ENCODE peak calls at places on chromosome 10, in ten cellular contexts. One of them, this sample, is unnamed.

GRCh38 chr10:42242135-42242805 is 396.1 kb downstream of the ZNF33B start:
- DNase-seq in PC-3: no peak
- DNase-seq in A549: no peak
- DNase-seq in pancreas: peak
- DNase-seq in astrocyte of the cerebellum: no peak
- DNase-seq in mucosa of descending colon: no peak
- DNase-seq in gastrocnemius medialis: no peak
- DNase-seq in spleen: no peak
- DNase-seq in NB4: no peak
- DNase-seq in BJ: no peak
- DNase-seq in this sample: no peak

GRCh38 chr10:51273572-51273971 is 199.3 kb downstream of the PRKG1 start:
- DNase-seq in mucosa of descending colon: no peak
- DNase-seq in PC-3: no peak
- DNase-seq in spleen: no peak
- DNase-seq in NB4: peak
- DNase-seq in BJ: no peak
- DNase-seq in astrocyte of the cerebellum: no peak
- DNase-seq in pancreas: no peak
- DNase-seq in A549: no peak
- DNase-seq in gastrocnemius medialis: no peak
- DNase-seq in this sample: no peak

GRCh38 chr10:9596368-9596920 is 1421.2 kb upstream of the CELF2 start:
- DNase-seq in spleen: no peak
- DNase-seq in A549: peak
- DNase-seq in gastrocnemius medialis: no peak
- DNase-seq in NB4: no peak
- DNase-seq in pancreas: no peak
- DNase-seq in astrocyte of the cerebellum: no peak
- DNase-seq in BJ: no peak
- DNase-seq in mucosa of descending colon: no peak
- DNase-seq in PC-3: no peak
- DNase-seq in this sample: peak

GRCh38 chr10:4671451-4672145 is 154.4 kb upstream of the AKR1E2 start:
- DNase-seq in astrocyte of the cerebellum: no peak
- DNase-seq in PC-3: peak
- DNase-seq in pancreas: no peak
- DNase-seq in NB4: no peak
- DNase-seq in mucosa of descending colon: no peak
- DNase-seq in gastrocnemius medialis: no peak
- DNase-seq in spleen: no peak
- DNase-seq in BJ: no peak
- DNase-seq in A549: no peak
- DNase-seq in this sample: peak

GRCh38 chr10:13585943-13586342 is 822 bp upstream of the PRPF18 start:
- DNase-seq in NB4: no peak
- DNase-seq in A549: no peak
- DNase-seq in spleen: no peak
- DNase-seq in astrocyte of the cerebellum: no peak
- DNase-seq in PC-3: no peak
- DNase-seq in mucosa of descending colon: no peak
- DNase-seq in BJ: no peak
- DNase-seq in gastrocnemius medialis: no peak
- DNase-seq in pancreas: no peak
- DNase-seq in this sample: no peak

GRCh38 chr10:54477738-54478137 is 323.3 kb downstream of the PCDH15 start:
- DNase-seq in BJ: no peak
- DNase-seq in pancreas: no peak
- DNase-seq in PC-3: no peak
- DNase-seq in NB4: no peak
- DNase-seq in astrocyte of the cerebellum: no peak
- DNase-seq in spleen: no peak
- DNase-seq in mucosa of descending colon: no peak
- DNase-seq in gastrocnemius medialis: no peak
- DNase-seq in A549: no peak
- DNase-seq in this sample: no peak

GRCh38 chr10:110901954-110902819 is 16.8 kb downstream of the BBIP1 start:
- DNase-seq in pancreas: no peak
- DNase-seq in PC-3: peak
- DNase-seq in BJ: peak
- DNase-seq in NB4: peak
- DNase-seq in astrocyte of the cerebellum: peak
- DNase-seq in A549: peak
- DNase-seq in spleen: no peak
- DNase-seq in gastrocnemius medialis: no peak
- DNase-seq in mucosa of descending colon: no peak
- DNase-seq in this sample: peak

GRCh38 chr10:89119651-89120050 is 87.5 kb downstream of the CH25H start:
- DNase-seq in mucosa of descending colon: no peak
- DNase-seq in astrocyte of the cerebellum: no peak
- DNase-seq in spleen: no peak
- DNase-seq in pancreas: no peak
- DNase-seq in PC-3: no peak
- DNase-seq in gastrocnemius medialis: no peak
- DNase-seq in A549: no peak
- DNase-seq in BJ: no peak
- DNase-seq in NB4: no peak
- DNase-seq in this sample: no peak

GRCh38 chr10:72270607-72271281 is 3.0 kb upstream of the DDIT4 start:
- DNase-seq in mucosa of descending colon: no peak
- DNase-seq in pancreas: no peak
- DNase-seq in astrocyte of the cerebellum: no peak
- DNase-seq in BJ: no peak
- DNase-seq in A549: no peak
- DNase-seq in gastrocnemius medialis: no peak
- DNase-seq in NB4: no peak
- DNase-seq in PC-3: no peak
- DNase-seq in spleen: no peak
- DNase-seq in this sample: peak

GRCh38 chr10:3365630-3366029 is 193.0 kb upstream of the PITRM1 start:
- DNase-seq in NB4: no peak
- DNase-seq in BJ: no peak
- DNase-seq in gastrocnemius medialis: no peak
- DNase-seq in spleen: no peak
- DNase-seq in mucosa of descending colon: no peak
- DNase-seq in A549: peak
- DNase-seq in PC-3: peak
- DNase-seq in pancreas: no peak
- DNase-seq in astrocyte of the cerebellum: no peak
- DNase-seq in this sample: peak

GRCh38 chr10:133394064-133394663 is at the start of gene MTG1:
- DNase-seq in mucosa of descending colon: peak
- DNase-seq in PC-3: peak
- DNase-seq in BJ: peak
- DNase-seq in pancreas: peak
- DNase-seq in A549: peak
- DNase-seq in gastrocnemius medialis: peak
- DNase-seq in astrocyte of the cerebellum: peak
- DNase-seq in NB4: peak
- DNase-seq in spleen: peak
- DNase-seq in this sample: peak

GRCh38 chr10:105258036-105258673 is 617.1 kb downstream of the SORCS3 start:
- DNase-seq in astrocyte of the cerebellum: no peak
- DNase-seq in gastrocnemius medialis: no peak
- DNase-seq in spleen: no peak
- DNase-seq in PC-3: no peak
- DNase-seq in mucosa of descending colon: no peak
- DNase-seq in BJ: no peak
- DNase-seq in NB4: no peak
- DNase-seq in A549: no peak
- DNase-seq in pancreas: no peak
- DNase-seq in this sample: no peak

GRCh38 chr10:59331661-59332060 is 30.7 kb downstream of the FAM13C start:
- DNase-seq in astrocyte of the cerebellum: no peak
- DNase-seq in mucosa of descending colon: no peak
- DNase-seq in pancreas: no peak
- DNase-seq in spleen: no peak
- DNase-seq in NB4: no peak
- DNase-seq in gastrocnemius medialis: no peak
- DNase-seq in A549: no peak
- DNase-seq in PC-3: no peak
- DNase-seq in BJ: no peak
- DNase-seq in this sample: no peak

GRCh38 chr10:15196335-15196834 is 27.9 kb upstream of the NMT2 start:
- DNase-seq in A549: no peak
- DNase-seq in spleen: no peak
- DNase-seq in pancreas: no peak
- DNase-seq in PC-3: no peak
- DNase-seq in NB4: no peak
- DNase-seq in astrocyte of the cerebellum: no peak
- DNase-seq in gastrocnemius medialis: no peak
- DNase-seq in BJ: no peak
- DNase-seq in mucosa of descending colon: no peak
- DNase-seq in this sample: no peak
- H3K4me3 ChIP-seq in A549: no peak
- H3K4me3 ChIP-seq in spleen: no peak
- H3K4me3 ChIP-seq in pancreas: no peak
- H3K4me3 ChIP-seq in PC-3: no peak
- H3K4me3 ChIP-seq in NB4: peak
- H3K4me3 ChIP-seq in astrocyte of the cerebellum: no peak
- H3K4me3 ChIP-seq in gastrocnemius medialis: no peak
- H3K4me3 ChIP-seq in BJ: no peak
- H3K4me3 ChIP-seq in mucosa of descending colon: no peak
- H3K4me3 ChIP-seq in this sample: no peak

DNA sequence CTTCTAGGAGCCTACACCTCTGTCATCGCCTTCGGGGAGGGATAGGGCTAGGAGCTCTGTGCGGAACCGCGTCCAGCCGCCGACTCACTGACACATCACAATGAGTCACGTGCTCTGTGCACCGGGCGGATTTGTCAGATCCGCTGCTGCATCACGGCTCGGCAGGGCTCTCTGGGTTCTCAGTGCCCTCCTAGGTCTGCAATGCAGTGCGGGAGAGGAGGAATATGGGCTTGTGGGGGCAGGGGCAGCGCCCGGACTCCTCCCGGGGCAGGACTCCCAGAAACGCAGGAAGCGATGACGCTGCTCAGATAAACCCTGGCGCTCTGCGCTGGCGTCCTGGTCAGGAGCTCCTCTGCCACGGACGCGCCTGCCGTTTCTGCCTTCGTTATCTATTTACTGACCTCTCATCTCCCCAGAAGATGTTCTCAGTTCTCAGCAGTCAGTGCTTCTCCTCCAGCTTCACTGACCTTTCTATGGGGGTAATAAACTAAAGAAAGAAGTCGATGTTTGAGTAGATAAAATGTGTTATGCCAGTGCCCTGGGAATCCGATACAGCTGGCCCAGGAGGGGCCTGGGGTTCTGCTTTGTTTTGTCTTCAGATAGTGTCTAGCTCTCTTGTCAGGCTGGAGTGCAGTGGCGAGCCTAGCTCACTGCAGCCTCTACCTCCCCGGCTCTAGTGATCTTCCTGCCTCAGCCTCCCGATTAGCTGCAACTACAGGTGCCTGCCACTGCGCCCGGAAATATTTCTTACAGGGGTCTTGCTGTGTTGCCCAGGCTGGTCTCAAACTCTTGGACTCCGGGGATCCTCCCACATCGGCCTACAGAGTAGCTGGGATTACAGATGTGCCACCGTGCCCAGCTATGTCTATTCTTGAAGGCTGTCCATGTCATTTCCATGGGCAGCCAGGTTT is 22.8 kb upstream of the ITGB1 start:
- DNase-seq in mucosa of descending colon: peak
- DNase-seq in gastrocnemius medialis: peak
- DNase-seq in NB4: peak
- DNase-seq in pancreas: peak
- DNase-seq in spleen: peak
- DNase-seq in PC-3: peak
- DNase-seq in A549: peak
- DNase-seq in astrocyte of the cerebellum: peak
- DNase-seq in BJ: peak
- DNase-seq in this sample: peak
- TF ChIP-seq CTCF in mucosa of descending colon: no peak
- TF ChIP-seq CTCF in gastrocnemius medialis: no peak
- TF ChIP-seq CTCF in NB4: no peak
- TF ChIP-seq CTCF in pancreas: no peak
- TF ChIP-seq CTCF in spleen: no peak
- TF ChIP-seq CTCF in PC-3: no peak
- TF ChIP-seq CTCF in A549: no peak
- TF ChIP-seq CTCF in astrocyte of the cerebellum: no peak
- TF ChIP-seq CTCF in BJ: no peak
- TF ChIP-seq CTCF in this sample: no peak

DNA sequence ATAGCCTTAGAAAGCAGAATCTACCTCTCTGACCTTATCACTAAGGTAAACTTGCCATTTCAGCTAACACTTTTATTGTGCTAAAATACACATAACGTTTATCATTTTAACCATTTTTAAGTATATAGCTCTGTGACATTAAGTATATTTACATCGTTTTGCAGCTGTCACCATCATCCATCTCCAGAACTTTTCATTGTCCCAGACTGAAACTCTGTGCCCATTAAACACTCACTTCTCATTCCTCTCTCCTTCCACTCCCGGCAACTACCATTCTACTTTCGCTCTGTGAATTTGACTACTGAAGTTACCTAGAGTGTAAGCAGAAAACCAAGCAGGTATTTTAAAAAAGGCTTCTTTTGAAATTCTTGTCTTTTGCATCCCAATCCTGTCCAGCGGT is 1.3 kb downstream of the DDX50 start:
- DNase-seq in mucosa of descending colon: no peak
- DNase-seq in A549: no peak
- DNase-seq in astrocyte of the cerebellum: no peak
- DNase-seq in PC-3: no peak
- DNase-seq in pancreas: no peak
- DNase-seq in gastrocnemius medialis: no peak
- DNase-seq in BJ: no peak
- DNase-seq in NB4: no peak
- DNase-seq in spleen: no peak
- DNase-seq in this sample: no peak
- H3K4me3 ChIP-seq in mucosa of descending colon: no peak
- H3K4me3 ChIP-seq in A549: peak
- H3K4me3 ChIP-seq in astrocyte of the cerebellum: peak
- H3K4me3 ChIP-seq in PC-3: peak
- H3K4me3 ChIP-seq in pancreas: no peak
- H3K4me3 ChIP-seq in gastrocnemius medialis: no peak
- H3K4me3 ChIP-seq in BJ: peak
- H3K4me3 ChIP-seq in NB4: peak
- H3K4me3 ChIP-seq in spleen: no peak
- H3K4me3 ChIP-seq in this sample: peak

DNA sequence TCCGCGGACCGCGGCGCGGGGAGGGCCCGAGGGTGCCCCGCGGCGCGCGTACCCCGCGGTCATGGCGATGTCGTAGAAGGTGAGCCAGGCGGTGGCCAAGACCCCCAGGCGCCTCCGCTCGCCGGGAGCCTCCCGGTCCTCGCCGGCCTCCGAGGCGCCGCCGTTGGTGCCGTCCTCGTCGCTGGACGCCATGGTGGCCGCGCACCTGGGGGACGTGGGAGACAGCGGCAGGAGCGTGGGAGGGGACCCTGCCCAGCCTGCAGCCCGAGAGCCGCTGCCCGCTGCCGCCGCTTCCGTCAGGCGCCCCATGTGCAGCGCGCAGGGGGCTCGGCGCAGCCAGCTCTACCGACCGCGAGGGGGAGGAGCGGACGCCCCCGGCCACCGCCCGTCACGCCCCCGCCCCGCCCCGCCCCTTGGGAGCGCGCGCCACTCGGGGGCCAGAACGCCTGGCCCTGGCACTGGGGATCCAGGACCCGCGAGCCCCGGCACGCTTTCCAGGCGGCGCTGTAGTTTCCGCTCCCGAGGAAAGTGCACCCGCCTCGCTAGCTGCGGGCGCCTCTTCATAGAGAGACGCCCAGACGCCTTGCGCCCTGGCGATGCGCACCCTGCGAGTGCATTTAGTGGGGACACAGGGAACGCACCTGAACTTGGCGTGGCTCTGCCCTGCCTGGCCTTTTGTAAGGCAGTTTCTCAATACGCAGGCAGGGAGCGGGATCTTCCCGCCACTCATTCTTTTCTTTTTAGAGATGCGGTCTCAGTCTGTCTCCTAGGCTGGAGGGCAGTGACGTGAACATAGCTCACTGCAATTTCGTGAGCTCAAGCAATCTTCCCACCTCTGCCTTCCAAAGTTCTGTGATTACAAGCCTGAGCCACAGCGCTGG is at the start of gene HACD1:
- DNase-seq in spleen: peak
- DNase-seq in gastrocnemius medialis: peak
- DNase-seq in pancreas: peak
- DNase-seq in astrocyte of the cerebellum: peak
- DNase-seq in PC-3: peak
- DNase-seq in A549: peak
- DNase-seq in BJ: no peak
- DNase-seq in NB4: peak
- DNase-seq in mucosa of descending colon: peak
- DNase-seq in this sample: peak
- TF ChIP-seq CTCF in spleen: no peak
- TF ChIP-seq CTCF in gastrocnemius medialis: no peak
- TF ChIP-seq CTCF in pancreas: no peak
- TF ChIP-seq CTCF in astrocyte of the cerebellum: no peak
- TF ChIP-seq CTCF in PC-3: peak
- TF ChIP-seq CTCF in A549: peak
- TF ChIP-seq CTCF in BJ: peak
- TF ChIP-seq CTCF in NB4: no peak
- TF ChIP-seq CTCF in mucosa of descending colon: no peak
- TF ChIP-seq CTCF in this sample: peak